ENCODE peak calls at places on chromosomes 11 and 22, in eight cellular contexts. V is BE2C, X is cardiac fibroblast, O is psoas muscle, R is coronary artery, K is hepatocyte, B is endodermal cell, F is fibroblast of the aortic adventitia. T is an unnamed sample.

GRCh38 chr11:43736502-43737193 is 56.1 kb downstream of the HSD17B12 start:
- DNase-seq in X (peak; percentile 80), F (peak; percentile 82), V (no peak), K (no peak), B (no peak), R (no peak), O (no peak), T (no peak)

GRCh38 chr11:19493446-19493845 is 219.2 kb upstream of the NAV2 start:
- DNase-seq in R (no peak), O (no peak), X (no peak), V (peak; percentile 24), B (peak; percentile 67), K (no peak), F (no peak), T (no peak)

GRCh38 chr22:31477329-31477728 is 12.3 kb downstream of the EIF4ENIF1 start:
- DNase-seq in X (no peak), B (no peak), V (no peak), R (no peak), K (no peak), O (no peak), F (no peak), T (no peak)

GRCh38 chr11:86511086-86511551 is 136.4 kb downstream of the CCDC81 start:
- DNase-seq in B (no peak), V (no peak), F (peak; percentile 75), R (no peak), X (peak; percentile 73), K (peak; percentile 27), O (no peak), T (no peak)

GRCh38 chr11:134267466-134267865 is 8.7 kb upstream of the GLB1L3 start:
- DNase-seq in K (no peak), X (no peak), O (no peak), R (no peak), F (no peak), B (no peak), V (no peak), T (no peak)

GRCh38 chr11:110295487-110296225 is 758 bp downstream of the RDX start:
- DNase-seq in K (peak; percentile 74), R (peak; percentile 75), O (peak; percentile 71), V (peak; percentile 63), B (peak; percentile 78), X (peak; percentile 37), F (peak; percentile 38), T (no peak)

GRCh38 chr22:45709004-45709739 is 37.5 kb downstream of the ATXN10 start:
- DNase-seq in K (no peak), F (peak; percentile 70), X (peak; percentile 47), B (no peak), O (no peak), R (no peak), V (peak; percentile 29), T (no peak)

GRCh38 chr11:125132071-125132470 is 20.6 kb upstream of the TMEM218 start:
- DNase-seq in K (no peak), V (no peak), B (no peak), O (no peak), X (peak; percentile 18), F (peak; percentile 47), R (no peak), T (no peak)

GRCh38 chr11:67664696-67665536 is 9.5 kb downstream of the ALDH3B2 start:
- DNase-seq in X (no peak), V (no peak), O (no peak), F (no peak), K (no peak), B (no peak), R (no peak), T (no peak)

GRCh38 chr22:21570398-21570797 is 2.9 kb downstream of the UBE2L3 start:
- DNase-seq in B (no peak), X (no peak), K (no peak), O (no peak), V (no peak), F (no peak), R (no peak), T (no peak)

GRCh38 chr11:363948-364761 is 5.1 kb upstream of the B4GALNT4 start:
- DNase-seq in X (no peak), V (peak; percentile 24), K (peak; percentile 56), B (peak; percentile 85), O (no peak), R (no peak), F (peak; percentile 25), T (peak; percentile 48)

GRCh38 chr22:49307870-49308269 is 519.8 kb downstream of the BRD1 start:
- DNase-seq in R (peak; percentile 38), O (peak; percentile 29), B (peak; percentile 22), F (no peak), V (no peak), X (no peak), K (no peak), T (no peak)

GRCh38 chr11:123212406-123212805 is 17.4 kb upstream of the CLMP start:
- DNase-seq in F (peak; percentile 12), K (no peak), X (no peak), V (no peak), R (no peak), O (no peak), B (no peak), T (no peak)

GRCh38 chr11:65642014-65642671 is 4.2 kb downstream of the SIPA1 start:
- DNase-seq in B (peak; percentile 93), F (no peak), V (no peak), R (no peak), X (no peak), K (no peak), O (no peak), T (no peak)

GRCh38 chr11:86497310-86497709 is 122.6 kb downstream of the CCDC81 start:
- DNase-seq in F (peak; percentile 78), X (peak; percentile 46), B (no peak), K (no peak), R (no peak), O (no peak), V (no peak), T (no peak)

GRCh38 chr22:35761037-35761436 is 43.4 kb downstream of the APOL5 start:
- DNase-seq in O (no peak), B (no peak), X (peak; percentile 48), F (peak; percentile 35), V (no peak), K (no peak), R (no peak), T (no peak)
- TF ChIP-seq CTCF in O (peak; percentile 32), B (peak; percentile 73), X (no peak), F (peak; percentile 25), V (peak; percentile 54), K (peak; percentile 16), R (no peak), T (peak; percentile 36)

DNA sequence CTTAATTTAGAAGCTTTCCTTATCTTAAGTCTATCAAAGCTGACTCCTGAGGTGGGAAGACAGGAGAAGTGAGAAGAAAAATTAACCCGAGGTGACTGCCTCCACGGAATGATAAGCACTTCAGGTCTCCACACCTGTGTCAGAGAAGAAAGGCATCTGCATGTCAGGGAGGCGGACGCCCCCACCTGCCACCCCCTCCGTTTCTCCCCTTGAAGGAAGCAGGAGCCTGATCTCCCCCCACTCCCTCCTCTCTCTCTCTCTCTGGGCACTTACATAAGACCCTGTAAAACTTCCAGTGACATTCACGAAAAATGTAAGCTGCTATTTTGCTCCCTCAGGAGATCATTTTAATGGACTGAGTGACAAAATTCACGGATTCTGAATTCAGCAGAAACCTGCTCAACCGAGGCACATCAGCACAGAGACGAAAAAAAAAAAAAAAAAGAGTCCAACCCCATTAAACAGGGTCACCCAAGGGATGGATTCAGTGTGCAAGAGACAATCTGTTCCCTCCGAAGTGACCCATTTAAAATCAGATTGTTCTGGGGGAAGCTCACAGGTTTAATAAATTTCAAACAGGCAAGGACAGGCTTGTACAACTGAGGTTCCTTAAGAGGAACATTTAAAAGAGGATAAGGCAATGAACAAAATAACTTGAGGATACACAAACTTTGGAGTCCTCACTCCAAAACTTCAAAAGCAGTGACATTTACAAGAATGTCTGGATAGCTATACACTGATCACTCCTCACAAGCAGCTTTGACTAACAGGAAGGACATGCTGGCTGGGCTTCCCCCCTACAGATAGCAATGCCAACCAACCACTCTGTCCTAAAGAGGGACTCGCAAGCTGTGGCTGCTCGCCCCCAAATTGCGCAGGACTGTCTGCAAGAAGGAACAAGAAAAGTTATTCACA is 1.3 kb downstream of the LARGE1 start:
- DNase-seq in X (peak; percentile 20), K (no peak), O (no peak), F (peak; percentile 44), V (no peak), B (no peak), R (no peak), T (no peak)
- H3K4me3 ChIP-seq in X (peak overlapping the region; percentile 67), K (peak overlapping the region; percentile 71), O (peak overlapping the region; percentile 98), F (peak overlapping the region; percentile 76), V (no peak overlapping the region), B (peak overlapping the region; percentile 91), R (peak overlapping the region; percentile 91), T (no peak overlapping the region)

DNA sequence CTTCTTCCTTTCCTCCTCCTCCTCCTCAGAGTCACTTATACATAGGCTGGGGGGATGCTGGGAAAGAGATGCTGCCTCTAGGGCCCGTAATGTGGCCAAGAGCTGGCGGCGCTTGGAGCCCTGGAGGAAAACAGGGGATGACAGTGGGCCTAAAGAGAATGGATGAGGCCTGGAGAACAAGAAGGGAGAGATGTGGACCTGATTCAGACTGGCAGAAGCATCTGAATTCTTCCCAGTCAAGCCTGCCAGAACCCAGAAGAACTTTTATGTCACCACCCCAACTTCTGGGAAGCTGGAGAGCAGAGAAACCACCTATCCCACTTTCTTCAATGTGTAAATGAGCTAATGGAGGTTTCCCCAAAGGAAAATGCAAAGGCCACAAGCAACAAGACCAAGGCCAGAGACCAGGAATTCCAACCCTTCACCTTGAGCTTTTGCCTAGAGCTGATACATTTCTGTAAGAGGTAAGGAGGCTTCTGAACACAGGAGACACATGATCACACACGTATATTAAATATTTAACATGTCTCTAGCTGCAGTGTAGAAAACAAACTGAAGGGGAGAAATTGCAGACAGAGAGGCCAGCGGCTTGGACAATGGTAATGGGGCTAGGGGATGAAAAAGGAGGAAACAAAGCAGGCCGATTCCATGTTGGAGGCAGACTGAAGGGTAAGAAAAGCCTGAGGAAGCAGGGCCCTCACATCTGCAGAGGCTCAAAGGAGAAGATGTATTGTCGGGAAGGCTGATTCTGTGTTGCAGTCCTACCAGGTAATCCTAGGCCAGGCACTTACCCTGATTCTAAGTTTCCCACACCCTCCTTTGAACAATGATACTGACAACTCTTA is 1.1 kb downstream of the RRP8 start:
- DNase-seq in F (no peak), K (no peak), B (peak; percentile 33), X (no peak), V (no peak), O (no peak), R (peak; percentile 38), T (no peak)
- TF ChIP-seq CTCF in F (no peak), K (no peak), B (no peak), X (no peak), V (no peak), O (no peak), R (no peak), T (no peak)

DNA sequence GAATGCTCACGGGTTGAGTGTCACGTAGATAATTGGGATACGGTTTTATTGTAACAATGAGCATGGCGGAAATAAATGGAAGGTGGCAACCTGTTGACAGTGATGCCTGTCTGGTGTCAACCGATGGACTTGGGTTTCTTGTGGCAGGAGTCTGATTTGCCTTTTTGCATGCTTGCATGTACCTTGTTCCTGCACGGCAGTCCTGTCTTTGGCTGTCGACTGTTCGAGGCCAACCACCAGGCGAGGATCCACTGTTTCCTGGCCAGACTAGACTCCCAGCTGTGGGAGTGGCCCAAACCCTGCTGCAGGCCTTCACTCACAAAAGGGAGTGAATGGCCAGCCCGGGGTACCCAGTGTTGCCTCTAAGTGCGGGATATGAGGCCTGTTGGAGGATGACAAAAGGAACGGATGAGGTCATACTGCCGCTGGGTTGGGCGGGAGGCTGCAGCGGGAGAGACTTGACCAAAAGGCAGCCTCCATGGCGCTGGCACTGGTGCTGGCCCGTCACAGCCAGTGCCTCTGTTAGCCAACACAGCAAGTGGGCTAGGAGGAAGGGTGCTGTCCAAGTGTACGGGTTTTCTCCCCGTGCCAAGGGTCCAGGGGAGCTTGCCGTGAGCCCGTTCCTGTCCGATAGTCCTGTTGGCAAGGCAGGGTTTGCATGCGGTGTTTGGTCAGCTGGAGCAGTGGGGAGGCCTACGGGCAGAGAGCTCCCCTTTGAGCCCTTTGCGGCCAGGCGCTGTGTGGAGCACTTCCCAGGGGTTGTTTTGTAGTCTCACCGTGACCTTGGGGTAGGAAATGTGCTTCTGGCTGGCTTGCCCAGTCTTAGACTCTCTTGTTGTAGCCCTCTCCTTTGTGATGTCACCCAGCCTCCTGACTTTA is 974 bp downstream of the DGCR8 start:
- DNase-seq in F (peak; percentile 54), R (no peak), K (peak; percentile 60), B (peak; percentile 74), V (peak; percentile 60), X (peak; percentile 55), O (no peak), T (peak; percentile 32)
- H3K4me3 ChIP-seq in F (peak overlapping the region; percentile 89), R (peak overlapping the region; percentile 77), K (peak overlapping the region; percentile 98), B (peak overlapping the region; percentile 95), V (peak overlapping the region; percentile 97), X (peak overlapping the region; percentile 73), O (peak overlapping the region; percentile 98), T (peak overlapping the region; percentile 78)

T was measured in LNCaP clone FGC.